ENCODE peak calls at places on chromosomes 2 and 18, in four cellular contexts. C, G, J and X are unnamed samples.

GRCh38 chr2:223315813-223316212 is 263.8 kb downstream of the KCNE4 start:
- DNase-seq in J (no peak), G (no peak), C (no peak), X (no peak)

GRCh38 chr18:39527465-39527864 is 1961.9 kb upstream of the CELF4 start:
- DNase-seq in J (no peak), G (no peak), C (no peak), X (no peak)

GRCh38 chr18:24979223-24979622 is 372.7 kb downstream of the ZNF521 start:
- DNase-seq in J (no peak), G (no peak), C (no peak), X (no peak)

GRCh38 chr2:219944861-219945260 is 317.4 kb downstream of the SLC4A3 start:
- DNase-seq in J (no peak), C (no peak), G (no peak), X (no peak)

GRCh38 chr2:118852605-118853128 is 5.2 kb upstream of the EN1 start:
- DNase-seq in G (no peak), C (no peak), J (no peak), X (no peak)

GRCh38 chr18:33201509-33201926 is 239.0 kb downstream of the CCDC178 start:
- DNase-seq in J (peak), G (peak), C (no peak), X (no peak)

GRCh38 chr2:40814621-40815020 is 362.7 kb upstream of the SLC8A1 start:
- DNase-seq in J (no peak), C (no peak), G (no peak), X (no peak)

GRCh38 chr2:38778686-38779082 is 674 bp downstream of the GEMIN6 start:
- DNase-seq in G (no peak), C (no peak), J (no peak), X (no peak)

GRCh38 chr2:14514001-14514400 is 118.5 kb upstream of the LRATD1 start:
- DNase-seq in G (no peak), J (no peak), C (no peak), X (no peak)

GRCh38 chr2:236546561-236546961 is 23.1 kb upstream of the ACKR3 start:
- DNase-seq in G (no peak), C (no peak), J (no peak), X (no peak)

GRCh38 chr2:98175811-98176210 is 88.8 kb downstream of the VWA3B start:
- DNase-seq in C (no peak), J (no peak), G (peak), X (no peak)

GRCh38 chr2:22213237-22213636 is 1089.5 kb downstream of the TDRD15 start:
- DNase-seq in J (no peak), G (no peak), C (no peak), X (no peak)

GRCh38 chr2:62036761-62037250 is 131.3 kb downstream of the COMMD1 start:
- DNase-seq in C (no peak), G (no peak), J (no peak), X (no peak)

GRCh38 chr2:233953106-233953801 is 36.1 kb downstream of the TRPM8 start:
- DNase-seq in J (no peak), C (no peak), G (no peak), X (no peak)

GRCh38 chr2:241796610-241797138 is 12.3 kb upstream of the NEU4 start:
- DNase-seq in G (peak), J (no peak), C (no peak), X (no peak)

GRCh38 chr2:209239585-209239938 is 184.3 kb upstream of the MAP2 start:
- DNase-seq in C (no peak), G (no peak), J (no peak), X (no peak)

GRCh38 chr18:7608174-7608550 is 41.0 kb downstream of the PTPRM start:
- DNase-seq in J (no peak), C (no peak), G (no peak), X (no peak)

GRCh38 chr2:234593636-234594035 is 96.8 kb upstream of the ARL4C start:
- DNase-seq in C (no peak), J (no peak), G (no peak), X (no peak)

GRCh38 chr2:237888389-237888788 is 29.0 kb downstream of the RAMP1 start:
- DNase-seq in G (no peak), C (no peak), J (no peak), X (no peak)
- TF ChIP-seq POLR2A in G (no peak), C (no peak), J (no peak), X (no peak)

GRCh38 chr18:65746936-65747335 is 3.9 kb upstream of the CDH7 start:
- DNase-seq in J (no peak), G (no peak), C (no peak), X (no peak)
- TF ChIP-seq POLR2A in J (no peak), G (no peak), C (no peak), X (no peak)

DNA sequence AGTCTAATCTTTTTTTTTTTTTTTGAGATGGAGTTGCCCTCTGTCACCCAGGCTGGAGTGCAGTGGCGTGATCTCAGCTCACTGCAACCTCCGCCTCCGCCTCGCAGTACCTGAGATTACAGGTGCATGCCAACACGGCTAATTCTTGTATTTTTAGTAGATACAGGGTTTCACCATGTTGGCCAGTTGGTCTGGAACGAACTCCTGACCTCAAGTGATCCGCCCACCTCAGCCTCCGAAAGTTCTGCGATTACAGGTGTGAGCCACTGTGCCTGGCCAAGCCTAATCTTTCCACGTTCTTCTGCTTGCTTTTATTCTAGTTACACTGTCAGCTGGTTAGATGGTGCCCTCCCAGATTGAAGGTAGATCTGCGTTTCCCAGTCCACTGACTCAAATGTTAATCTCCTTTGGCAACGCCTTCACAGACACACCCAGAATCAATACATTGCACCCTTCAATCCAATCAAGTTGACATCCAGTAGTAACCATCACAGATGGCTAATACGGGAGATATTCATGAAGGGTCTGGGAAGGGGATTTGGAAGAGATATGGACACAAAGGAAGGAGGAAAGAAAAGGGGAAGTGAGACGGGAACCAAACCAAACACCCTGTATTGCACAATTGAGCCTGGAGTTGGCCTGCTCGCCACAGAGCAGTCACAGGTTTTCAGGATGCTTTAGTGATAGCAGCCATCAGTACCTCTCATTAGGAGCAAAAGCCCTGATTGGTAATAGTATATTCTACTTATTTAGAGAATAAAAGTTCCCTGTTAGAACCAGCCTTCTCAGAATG is 229.8 kb downstream of the PIK3C3 start:
- DNase-seq in G (no peak), J (no peak), C (no peak), X (no peak)
- TF ChIP-seq POLR2A in G (no peak), J (no peak), C (no peak), X (no peak)

GRCh38 chr2:165793779-165794519 is at the start of gene GALNT3:
- DNase-seq in G (peak), J (no peak), C (peak), X (peak)
- TF ChIP-seq POLR2A in G (peak), J (no peak), C (no peak), X (no peak)

GRCh38 chr18:3447895-3448844 is 1.8 kb upstream of the TGIF1 start:
- DNase-seq in J (peak), G (peak), C (peak), X (peak)

GRCh38 chr18:3450358-3451107 is 561 bp downstream of the TGIF1 start:
- DNase-seq in C (peak), J (peak), G (peak), X (no peak)

GRCh38 chr18:3448845-3449701 is 899 bp upstream of the TGIF1 start:
- DNase-seq in G (peak), J (peak), C (peak), X (peak)

GRCh38 chr18:3451166-3451988 is 1.4 kb downstream of the TGIF1 start:
- DNase-seq in J (peak), C (peak), G (peak), X (no peak)

GRCh38 chr18:3449702-3450357 is at the start of gene TGIF1:
- DNase-seq in G (peak), J (peak), C (peak), X (no peak)
- TF ChIP-seq POLR2A in G (peak), J (peak), C (no peak), X (no peak)

GRCh38 chr2:63698825-63699548 is 110.2 kb downstream of the MDH1 start:
- DNase-seq in G (peak), J (peak), C (peak), X (no peak)
- TF ChIP-seq POLR2A in G (no peak), J (no peak), C (no peak), X (no peak)